ENCODE peak calls at places on chromosomes 16 and 17, in ten cellular contexts. One of them, this sample, is unnamed.

GRCh38 chr16:85753559-85753958 is 2.7 kb upstream of the C16orf74 start:
- DNase-seq in CD4-positive, alpha-beta T cell: no peak
- DNase-seq in activated CD4-positive, alpha-beta T cell treated with anti-CD3 and anti-CD28 coated beads for 36 hours: no peak
- DNase-seq in NCI-H226: no peak
- DNase-seq in pancreas: no peak
- DNase-seq in stimulated activated naive CD8-positive, alpha-beta T cell treated with anti-CD3 and anti-CD28 coated beads, Interleukin-15, Interleukin-2, amounts not matched to agents 100 U/mL and 50 U/mL, for 24 hours: no peak
- DNase-seq in neural crest cell: no peak
- DNase-seq in cardiac fibroblast: no peak
- DNase-seq in HCEC 1CT: no peak
- DNase-seq in NCI-H774: no peak
- DNase-seq in this sample: no peak

GRCh38 chr17:3657588-3657869 is 10.8 kb downstream of the TAX1BP3 start:
- DNase-seq in CD4-positive, alpha-beta T cell: no peak
- DNase-seq in NCI-H774: no peak
- DNase-seq in NCI-H226: no peak
- DNase-seq in stimulated activated naive CD8-positive, alpha-beta T cell treated with anti-CD3 and anti-CD28 coated beads, Interleukin-15, Interleukin-2, amounts not matched to agents 100 U/mL and 50 U/mL, for 24 hours: no peak
- DNase-seq in HCEC 1CT: no peak
- DNase-seq in activated CD4-positive, alpha-beta T cell treated with anti-CD3 and anti-CD28 coated beads for 36 hours: no peak
- DNase-seq in pancreas: no peak
- DNase-seq in cardiac fibroblast: no peak
- DNase-seq in neural crest cell: no peak
- DNase-seq in this sample: no peak

GRCh38 chr16:47949276-47949675 is 206.5 kb downstream of the ABCC12 start:
- DNase-seq in neural crest cell: no peak
- DNase-seq in pancreas: no peak
- DNase-seq in NCI-H774: no peak
- DNase-seq in activated CD4-positive, alpha-beta T cell treated with anti-CD3 and anti-CD28 coated beads for 36 hours: no peak
- DNase-seq in CD4-positive, alpha-beta T cell: no peak
- DNase-seq in cardiac fibroblast: no peak
- DNase-seq in HCEC 1CT: no peak
- DNase-seq in stimulated activated naive CD8-positive, alpha-beta T cell treated with anti-CD3 and anti-CD28 coated beads, Interleukin-15, Interleukin-2, amounts not matched to agents 100 U/mL and 50 U/mL, for 24 hours: no peak
- DNase-seq in NCI-H226: no peak
- DNase-seq in this sample: no peak

GRCh38 chr17:9035249-9035648 is 13.9 kb downstream of the NTN1 start:
- DNase-seq in cardiac fibroblast: no peak
- DNase-seq in NCI-H774: no peak
- DNase-seq in pancreas: no peak
- DNase-seq in NCI-H226: no peak
- DNase-seq in HCEC 1CT: no peak
- DNase-seq in activated CD4-positive, alpha-beta T cell treated with anti-CD3 and anti-CD28 coated beads for 36 hours: no peak
- DNase-seq in stimulated activated naive CD8-positive, alpha-beta T cell treated with anti-CD3 and anti-CD28 coated beads, Interleukin-15, Interleukin-2, amounts not matched to agents 100 U/mL and 50 U/mL, for 24 hours: no peak
- DNase-seq in CD4-positive, alpha-beta T cell: no peak
- DNase-seq in neural crest cell: no peak
- DNase-seq in this sample: no peak

GRCh38 chr17:7854851-7855642 is at the start of gene TMEM88:
- DNase-seq in cardiac fibroblast: no peak
- DNase-seq in neural crest cell: no peak
- DNase-seq in NCI-H226: no peak
- DNase-seq in HCEC 1CT: no peak
- DNase-seq in pancreas: peak; percentile 62
- DNase-seq in stimulated activated naive CD8-positive, alpha-beta T cell treated with anti-CD3 and anti-CD28 coated beads, Interleukin-15, Interleukin-2, amounts not matched to agents 100 U/mL and 50 U/mL, for 24 hours: no peak
- DNase-seq in activated CD4-positive, alpha-beta T cell treated with anti-CD3 and anti-CD28 coated beads for 36 hours: no peak
- DNase-seq in NCI-H774: no peak
- DNase-seq in CD4-positive, alpha-beta T cell: no peak
- DNase-seq in this sample: no peak

GRCh38 chr17:14304222-14304844 is 3.5 kb downstream of the HS3ST3B1 start:
- DNase-seq in stimulated activated naive CD8-positive, alpha-beta T cell treated with anti-CD3 and anti-CD28 coated beads, Interleukin-15, Interleukin-2, amounts not matched to agents 100 U/mL and 50 U/mL, for 24 hours: no peak
- DNase-seq in CD4-positive, alpha-beta T cell: no peak
- DNase-seq in neural crest cell: no peak
- DNase-seq in activated CD4-positive, alpha-beta T cell treated with anti-CD3 and anti-CD28 coated beads for 36 hours: no peak
- DNase-seq in cardiac fibroblast: no peak
- DNase-seq in pancreas: no peak
- DNase-seq in NCI-H774: no peak
- DNase-seq in HCEC 1CT: no peak
- DNase-seq in NCI-H226: no peak
- DNase-seq in this sample: no peak

GRCh38 chr16:500699-501098 is 26.8 kb upstream of the CAPN15 start:
- DNase-seq in cardiac fibroblast: no peak
- DNase-seq in pancreas: no peak
- DNase-seq in stimulated activated naive CD8-positive, alpha-beta T cell treated with anti-CD3 and anti-CD28 coated beads, Interleukin-15, Interleukin-2, amounts not matched to agents 100 U/mL and 50 U/mL, for 24 hours: no peak
- DNase-seq in activated CD4-positive, alpha-beta T cell treated with anti-CD3 and anti-CD28 coated beads for 36 hours: no peak
- DNase-seq in CD4-positive, alpha-beta T cell: no peak
- DNase-seq in HCEC 1CT: no peak
- DNase-seq in NCI-H226: no peak
- DNase-seq in neural crest cell: no peak
- DNase-seq in NCI-H774: no peak
- DNase-seq in this sample: peak; percentile 16

GRCh38 chr17:21209511-21210175 is 4.3 kb downstream of the TMEM11 start:
- DNase-seq in activated CD4-positive, alpha-beta T cell treated with anti-CD3 and anti-CD28 coated beads for 36 hours: no peak
- DNase-seq in HCEC 1CT: no peak
- DNase-seq in NCI-H226: no peak
- DNase-seq in CD4-positive, alpha-beta T cell: no peak
- DNase-seq in NCI-H774: no peak
- DNase-seq in pancreas: no peak
- DNase-seq in cardiac fibroblast: no peak
- DNase-seq in neural crest cell: no peak
- DNase-seq in stimulated activated naive CD8-positive, alpha-beta T cell treated with anti-CD3 and anti-CD28 coated beads, Interleukin-15, Interleukin-2, amounts not matched to agents 100 U/mL and 50 U/mL, for 24 hours: no peak
- DNase-seq in this sample: no peak

This sample was measured in foreskin fibroblast.